ENCODE peak calls at places on chromosomes 2 and 18, in eight cellular contexts. One of them, this sample, is unnamed.

GRCh38 chr2:71070294-71071025 is 2.0 kb downstream of the NAGK start:
- DNase-seq in NT2/D1: peak
- DNase-seq in SJSA1: no peak
- DNase-seq in heart right ventricle: no peak
- DNase-seq in spleen: peak
- DNase-seq in body of pancreas: peak
- DNase-seq in MM.1S: no peak
- DNase-seq in hippocampal formation: no peak
- DNase-seq in this sample: no peak

GRCh38 chr2:9473985-9474360 is 378 bp upstream of the IAH1 start:
- DNase-seq in NT2/D1: no peak
- DNase-seq in SJSA1: no peak
- DNase-seq in heart right ventricle: peak
- DNase-seq in spleen: peak
- DNase-seq in body of pancreas: peak
- DNase-seq in MM.1S: no peak
- DNase-seq in hippocampal formation: peak
- DNase-seq in this sample: peak

GRCh38 chr18:58026395-58026794 is 17.6 kb upstream of the NEDD4L start:
- DNase-seq in NT2/D1: no peak
- DNase-seq in SJSA1: no peak
- DNase-seq in heart right ventricle: no peak
- DNase-seq in spleen: no peak
- DNase-seq in body of pancreas: no peak
- DNase-seq in MM.1S: no peak
- DNase-seq in hippocampal formation: no peak
- DNase-seq in this sample: no peak

GRCh38 chr2:239578381-239578780 is 177.6 kb upstream of the HDAC4 start:
- DNase-seq in NT2/D1: no peak
- DNase-seq in SJSA1: no peak
- DNase-seq in heart right ventricle: no peak
- DNase-seq in spleen: peak
- DNase-seq in body of pancreas: no peak
- DNase-seq in MM.1S: no peak
- DNase-seq in hippocampal formation: no peak
- DNase-seq in this sample: peak

GRCh38 chr2:30341500-30342267 is 105.4 kb upstream of the LCLAT1 start:
- DNase-seq in NT2/D1: no peak
- DNase-seq in SJSA1: no peak
- DNase-seq in heart right ventricle: no peak
- DNase-seq in spleen: no peak
- DNase-seq in body of pancreas: no peak
- DNase-seq in MM.1S: no peak
- DNase-seq in hippocampal formation: no peak
- DNase-seq in this sample: no peak

GRCh38 chr2:96602330-96602823 is 35.7 kb downstream of the KANSL3 start:
- DNase-seq in NT2/D1: no peak
- DNase-seq in SJSA1: no peak
- DNase-seq in heart right ventricle: no peak
- DNase-seq in spleen: no peak
- DNase-seq in body of pancreas: peak
- DNase-seq in MM.1S: no peak
- DNase-seq in hippocampal formation: no peak
- DNase-seq in this sample: no peak

GRCh38 chr2:9885036-9885684 is 41.9 kb downstream of the TAF1B start:
- DNase-seq in NT2/D1: no peak
- DNase-seq in SJSA1: no peak
- DNase-seq in heart right ventricle: no peak
- DNase-seq in spleen: no peak
- DNase-seq in body of pancreas: no peak
- DNase-seq in MM.1S: no peak
- DNase-seq in hippocampal formation: no peak
- DNase-seq in this sample: no peak

GRCh38 chr2:37779123-37779522 is 107.7 kb upstream of the CDC42EP3 start:
- DNase-seq in NT2/D1: no peak
- DNase-seq in SJSA1: no peak
- DNase-seq in heart right ventricle: no peak
- DNase-seq in spleen: no peak
- DNase-seq in body of pancreas: no peak
- DNase-seq in MM.1S: no peak
- DNase-seq in hippocampal formation: no peak
- DNase-seq in this sample: no peak

GRCh38 chr2:29702276-29702675 is 219.1 kb downstream of the ALK start:
- DNase-seq in NT2/D1: no peak
- DNase-seq in SJSA1: no peak
- DNase-seq in heart right ventricle: no peak
- DNase-seq in spleen: no peak
- DNase-seq in body of pancreas: no peak
- DNase-seq in MM.1S: no peak
- DNase-seq in hippocampal formation: no peak
- DNase-seq in this sample: no peak

GRCh38 chr2:176001281-176001902 is 675 bp downstream of the LNPK start:
- DNase-seq in NT2/D1: no peak
- DNase-seq in SJSA1: peak
- DNase-seq in heart right ventricle: peak
- DNase-seq in spleen: peak
- DNase-seq in body of pancreas: peak
- DNase-seq in MM.1S: peak
- DNase-seq in hippocampal formation: no peak
- DNase-seq in this sample: peak

GRCh38 chr18:56576826-56577573 is 61.4 kb downstream of the TXNL1 start:
- DNase-seq in NT2/D1: no peak
- DNase-seq in SJSA1: no peak
- DNase-seq in heart right ventricle: peak
- DNase-seq in spleen: no peak
- DNase-seq in body of pancreas: no peak
- DNase-seq in MM.1S: no peak
- DNase-seq in hippocampal formation: no peak
- DNase-seq in this sample: peak

GRCh38 chr2:159615936-159616733 is at the start of gene BAZ2B:
- DNase-seq in NT2/D1: peak
- DNase-seq in SJSA1: peak
- DNase-seq in heart right ventricle: peak
- DNase-seq in spleen: no peak
- DNase-seq in body of pancreas: peak
- DNase-seq in MM.1S: peak
- DNase-seq in hippocampal formation: peak
- DNase-seq in this sample: peak

GRCh38 chr2:67516899-67517530 is 119.9 kb downstream of the ETAA1 start:
- DNase-seq in NT2/D1: no peak
- DNase-seq in SJSA1: no peak
- DNase-seq in heart right ventricle: no peak
- DNase-seq in spleen: no peak
- DNase-seq in body of pancreas: no peak
- DNase-seq in MM.1S: no peak
- DNase-seq in hippocampal formation: no peak
- DNase-seq in this sample: no peak

GRCh38 chr2:170277943-170278342 is 100.0 kb downstream of the MYO3B start:
- DNase-seq in NT2/D1: no peak
- DNase-seq in SJSA1: no peak
- DNase-seq in heart right ventricle: no peak
- DNase-seq in spleen: no peak
- DNase-seq in body of pancreas: no peak
- DNase-seq in MM.1S: no peak
- DNase-seq in hippocampal formation: no peak
- DNase-seq in this sample: no peak

GRCh38 chr2:10876394-10876793 is 35.3 kb upstream of the KCNF1 start:
- DNase-seq in NT2/D1: no peak
- DNase-seq in SJSA1: no peak
- DNase-seq in heart right ventricle: no peak
- DNase-seq in spleen: no peak
- DNase-seq in body of pancreas: no peak
- DNase-seq in MM.1S: no peak
- DNase-seq in hippocampal formation: no peak
- DNase-seq in this sample: no peak

GRCh38 chr2:85601771-85602475 is 575 bp downstream of the TMEM150A start:
- DNase-seq in NT2/D1: no peak
- DNase-seq in SJSA1: no peak
- DNase-seq in heart right ventricle: peak
- DNase-seq in spleen: peak
- DNase-seq in body of pancreas: peak
- DNase-seq in MM.1S: no peak
- DNase-seq in hippocampal formation: peak
- DNase-seq in this sample: peak